ENCODE peak calls at places on chromosomes 2 and 18, in five cellular contexts. E, G, T, S and Y are unnamed samples. For H3K4me1, the result is how much of the 10 kb centered on the place peaks cover.

GRCh38 chr2:40914648-40915047 is 462.8 kb upstream of the SLC8A1 start:
- DNase-seq in E (no peak), G (no peak), T (no peak), S (no peak), Y (no peak)

GRCh38 chr2:73736378-73736777 is 767 bp downstream of the TPRKB start:
- DNase-seq in E (no peak), G (no peak), T (no peak), S (no peak), Y (no peak)

GRCh38 chr2:74764429-74765272 is 69.3 kb upstream of the HK2 start:
- DNase-seq in E (no peak), G (no peak), T (no peak), S (no peak), Y (no peak)

GRCh38 chr2:237208373-237209045 is 122.8 kb downstream of the COPS8 start:
- DNase-seq in E (no peak), G (no peak), T (no peak), S (no peak), Y (no peak)

GRCh38 chr2:8541636-8542035 is 140.2 kb upstream of the ID2 start:
- DNase-seq in E (no peak), G (no peak), T (no peak), S (peak), Y (no peak)

GRCh38 chr18:31162825-31163435 is at the start of gene DSC1:
- DNase-seq in E (no peak), G (no peak), T (no peak), S (no peak), Y (no peak)

GRCh38 chr2:191204443-191204842 is 40.8 kb upstream of the MYO1B start:
- DNase-seq in E (no peak), G (no peak), T (no peak), S (no peak), Y (no peak)

GRCh38 chr2:72378737-72379346 is 231.2 kb upstream of the CYP26B1 start:
- DNase-seq in E (no peak), G (no peak), T (no peak), S (no peak), Y (no peak)

GRCh38 chr18:60040966-60041365 is 141.2 kb downstream of the PMAIP1 start:
- DNase-seq in E (no peak), G (no peak), T (no peak), S (no peak), Y (no peak)

GRCh38 chr2:36453652-36454051 is 98.1 kb downstream of the CRIM1 start:
- DNase-seq in E (no peak), G (no peak), T (no peak), S (no peak), Y (no peak)

GRCh38 chr2:1024981-1025380 is 74.3 kb downstream of the SNTG2 start:
- DNase-seq in E (no peak), G (no peak), T (no peak), S (no peak), Y (no peak)

GRCh38 chr2:127743477-127744026 is 42.3 kb downstream of the SFT2D3 start:
- DNase-seq in E (no peak), G (no peak), T (no peak), S (no peak), Y (no peak)

GRCh38 chr2:80670763-80671162 is 366.2 kb upstream of the LRRTM1 start:
- DNase-seq in E (no peak), G (no peak), T (no peak), S (no peak), Y (no peak)

GRCh38 chr2:217065695-217066405 is 206.0 kb upstream of the TNP1 start:
- DNase-seq in E (no peak), G (no peak), T (no peak), S (no peak), Y (no peak)

GRCh38 chr2:240402566-240403295 is 32.7 kb upstream of the GPC1 start:
- DNase-seq in E (no peak), G (no peak), T (peak), S (peak), Y (no peak)

GRCh38 chr2:150621800-150622199 is 134.3 kb upstream of the RND3 start:
- DNase-seq in E (no peak), G (no peak), T (no peak), S (no peak), Y (no peak)

GRCh38 chr2:102291221-102292075 is 19.9 kb upstream of the IL1RL1 start:
- DNase-seq in E (peak), G (no peak), T (no peak), S (no peak), Y (peak)

GRCh38 chr18:8229040-8229439 is 380.2 kb upstream of the RAB12 start:
- DNase-seq in E (no peak), G (no peak), T (no peak), S (no peak), Y (no peak)

GRCh38 chr2:8750221-8750620 is 68.4 kb downstream of the ID2 start:
- DNase-seq in E (no peak), G (no peak), T (no peak), S (no peak), Y (no peak)

GRCh38 chr18:8461544-8461943 is 147.7 kb upstream of the RAB12 start:
- DNase-seq in E (no peak), G (no peak), T (no peak), S (no peak), Y (no peak)

GRCh38 chr2:240230424-240230945 is 90.0 kb upstream of the OTOS start:
- DNase-seq in E (no peak), G (no peak), T (no peak), S (peak), Y (no peak)

GRCh38 chr2:227407601-227408089 is 19.9 kb upstream of the SCYGR1 start:
- DNase-seq in E (no peak), G (peak), T (peak), S (peak), Y (no peak)

GRCh38 chr18:33837191-33837590 is 259.2 kb downstream of the ASXL3 start:
- DNase-seq in E (no peak), G (no peak), T (no peak), S (no peak), Y (no peak)

GRCh38 chr2:70133521-70134348 is 46.5 kb downstream of the PCBP1 start:
- DNase-seq in E (no peak), G (no peak), T (no peak), S (peak), Y (no peak)

GRCh38 chr2:219571311-219572236 is at the start of gene OBSL1:
- DNase-seq in E (peak), G (peak), T (peak), S (no peak), Y (peak)

GRCh38 chr18:12334280-12335262 is 26.5 kb downstream of the TUBB6 start:
- DNase-seq in E (peak), G (no peak), T (no peak), S (no peak), Y (no peak)

GRCh38 chr2:138493334-138493733 is 8.2 kb upstream of the SPOPL start:
- DNase-seq in E (no peak), G (no peak), T (no peak), S (no peak), Y (peak)

GRCh38 chr2:97781981-97782380 is 68.6 kb downstream of the ZAP70 start:
- DNase-seq in E (no peak), G (peak), T (no peak), S (no peak), Y (no peak)

GRCh38 chr2:44952806-44953685 is 11.5 kb downstream of the SIX3 start:
- DNase-seq in E (no peak), G (no peak), T (no peak), S (no peak), Y (no peak)

DNA sequence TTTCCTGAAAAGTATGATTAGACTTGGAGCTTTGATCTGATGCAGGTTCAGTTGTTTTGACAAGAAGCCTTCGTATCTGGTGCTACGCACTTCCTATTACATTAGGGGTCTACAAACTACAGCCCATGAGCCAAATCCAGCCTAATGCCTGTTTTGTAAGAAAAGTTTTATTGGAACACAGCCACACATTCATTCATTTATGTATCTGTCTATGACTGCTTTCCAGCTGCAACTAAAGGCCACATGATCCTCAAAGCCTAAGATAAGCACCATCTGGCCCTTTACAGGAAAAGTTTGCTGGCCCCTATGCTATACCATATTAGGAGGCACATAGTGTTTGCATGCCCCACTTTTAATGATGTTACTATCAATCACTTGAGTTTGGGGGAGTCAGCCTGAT is 26.0 kb downstream of the EIF2AK3 start:
- DNase-seq in E (peak), G (no peak), T (no peak), S (no peak), Y (peak)
- H3K4me1 ChIP-seq in E (under half), G (under half), T (under half), S (under half), Y (under half)

GRCh38 chr2:28754321-28754720 is 2.7 kb downstream of the PPP1CB start:
- DNase-seq in E (peak), G (no peak), T (no peak), S (no peak), Y (no peak)
- TF ChIP-seq CTCF in E (no peak), G (no peak), T (no peak), S (no peak), Y (no peak)

DNA sequence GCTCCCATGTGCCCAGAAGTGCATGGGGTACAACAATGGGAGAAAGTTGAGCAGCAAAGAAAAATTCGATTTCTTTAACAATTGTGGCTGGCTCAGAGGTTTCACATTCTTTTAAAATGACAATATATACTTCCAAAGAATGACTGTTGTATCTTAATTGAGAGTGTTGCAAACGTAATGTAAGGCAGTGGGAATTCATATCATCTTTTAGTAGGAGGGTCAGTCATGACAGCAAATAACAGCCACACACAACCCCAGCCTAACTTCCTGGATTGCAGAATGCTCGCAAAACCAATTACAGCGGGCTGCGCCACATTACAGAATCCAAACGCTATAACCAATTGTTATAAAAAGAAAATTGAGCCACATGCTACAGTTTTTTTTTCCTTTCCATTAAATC is 94.7 kb upstream of the CCDC68 start:
- DNase-seq in E (no peak), G (no peak), T (no peak), S (no peak), Y (no peak)
- H3K4me3 ChIP-seq in E (no peak), G (no peak), T (peak), S (no peak), Y (no peak)

GRCh38 chr18:5979971-5980457 is 84.7 kb upstream of the TMEM200C start:
- DNase-seq in E (peak), G (no peak), T (no peak), S (no peak), Y (no peak)

GRCh38 chr18:5982332-5982731 is 87.0 kb upstream of the TMEM200C start:
- DNase-seq in E (no peak), G (no peak), T (no peak), S (no peak), Y (no peak)

GRCh38 chr18:5983479-5983878 is 88.2 kb upstream of the TMEM200C start:
- DNase-seq in E (peak), G (no peak), T (no peak), S (no peak), Y (no peak)

GRCh38 chr18:5979176-5979888 is 84.0 kb upstream of the TMEM200C start:
- DNase-seq in E (no peak), G (no peak), T (no peak), S (no peak), Y (no peak)

DNA sequence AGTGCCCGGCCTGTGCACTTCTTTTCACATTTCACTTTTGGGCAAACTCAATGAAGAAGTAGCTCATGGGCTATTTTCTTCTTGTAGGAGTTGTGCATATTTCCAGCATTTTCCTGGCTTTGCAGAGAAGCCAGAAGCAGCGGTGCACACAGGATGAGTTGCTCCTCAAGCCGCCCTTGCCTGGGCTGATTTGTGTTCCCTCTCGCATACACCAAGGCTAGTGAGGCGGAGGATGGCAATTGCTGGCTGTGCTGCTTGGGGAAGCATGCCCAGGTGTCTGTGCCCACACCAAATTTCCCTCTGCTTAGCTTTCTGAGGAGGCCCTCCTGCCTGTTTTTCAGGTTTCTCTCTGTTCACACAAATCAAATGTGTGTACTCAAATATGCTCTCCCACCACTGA is 85.4 kb upstream of the TMEM200C start:
- DNase-seq in E (no peak), G (no peak), T (no peak), S (no peak), Y (no peak)
- H3K4me1 ChIP-seq in E (under half), G (under half), T (under half), S (under half), Y (under half)